ENCODE peak calls at places on chromosomes 13 and 19, in nine cellular contexts. P, X, W, K, F, Y, V, G and D are unnamed samples.

GRCh38 chr13:90518398-90518797 is 829.1 kb upstream of the MIR17HG start:
- DNase-seq in P (no peak), X (no peak), W (no peak), K (no peak), F (no peak), Y (no peak), V (no peak), G (no peak), D (no peak)

GRCh38 chr13:91659583-91660415 is 261.4 kb downstream of the GPC5 start:
- DNase-seq in P (no peak), X (no peak), W (no peak), K (no peak), F (no peak), Y (no peak), V (no peak), G (no peak), D (no peak)

GRCh38 chr13:53206455-53206854 is 177.8 kb downstream of the OLFM4 start:
- DNase-seq in P (no peak), X (peak), W (no peak), K (no peak), F (no peak), Y (no peak), V (peak), G (no peak), D (no peak)

GRCh38 chr13:91722267-91722884 is 324.0 kb downstream of the GPC5 start:
- DNase-seq in P (no peak), X (peak), W (no peak), K (no peak), F (no peak), Y (peak), V (no peak), G (no peak), D (no peak)

GRCh38 chr13:68291595-68291994 is 1061.5 kb upstream of the PCDH9 start:
- DNase-seq in P (no peak), X (no peak), W (no peak), K (no peak), F (no peak), Y (no peak), V (no peak), G (no peak), D (no peak)

GRCh38 chr19:55406091-55406868 is 1.3 kb downstream of the UBE2S start:
- DNase-seq in P (no peak), X (no peak), W (no peak), K (no peak), F (no peak), Y (no peak), V (no peak), G (no peak), D (no peak)

GRCh38 chr13:89113744-89114143 is 1442.6 kb downstream of the SLITRK5 start:
- DNase-seq in P (no peak), X (no peak), W (no peak), K (no peak), F (no peak), Y (no peak), V (no peak), G (no peak), D (no peak)

GRCh38 chr13:97367427-97367826 is 66.5 kb upstream of the RAP2A start:
- DNase-seq in P (no peak), X (no peak), W (no peak), K (no peak), F (no peak), Y (peak), V (peak), G (peak), D (peak)

GRCh38 chr13:41554626-41555386 is 97.5 kb downstream of the RGCC start:
- DNase-seq in P (peak), X (no peak), W (no peak), K (no peak), F (no peak), Y (no peak), V (no peak), G (no peak), D (no peak)

GRCh38 chr19:55437410-55437809 is 5.7 kb downstream of the SHISA7 start:
- DNase-seq in P (peak), X (peak), W (no peak), K (no peak), F (no peak), Y (peak), V (peak), G (peak), D (peak)

GRCh38 chr13:21338651-21339278 is 120.3 kb downstream of the ZDHHC20 start:
- DNase-seq in P (no peak), X (no peak), W (no peak), K (no peak), F (no peak), Y (no peak), V (no peak), G (no peak), D (peak)

GRCh38 chr13:110711778-110712070 is 1.8 kb upstream of the ING1 start:
- DNase-seq in P (no peak), X (peak), W (no peak), K (no peak), F (no peak), Y (peak), V (peak), G (no peak), D (no peak)

GRCh38 chr13:95033890-95034289 is 267.4 kb downstream of the ABCC4 start:
- DNase-seq in P (no peak), X (no peak), W (no peak), K (no peak), F (no peak), Y (no peak), V (no peak), G (no peak), D (no peak)

GRCh38 chr13:50576156-50576555 is 267.3 kb downstream of the DLEU7 start:
- DNase-seq in P (no peak), X (peak), W (no peak), K (no peak), F (no peak), Y (no peak), V (no peak), G (no peak), D (no peak)

GRCh38 chr13:97810152-97810551 is 143.3 kb upstream of the IPO5 start:
- DNase-seq in P (no peak), X (no peak), W (no peak), K (no peak), F (no peak), Y (peak), V (peak), G (no peak), D (no peak)

GRCh38 chr13:87942204-87942603 is 271.0 kb downstream of the SLITRK5 start:
- DNase-seq in P (no peak), X (no peak), W (no peak), K (no peak), F (no peak), Y (no peak), V (no peak), G (no peak), D (no peak)

GRCh38 chr13:111873676-111874178 is 193.2 kb upstream of the SOX1 start:
- DNase-seq in P (no peak), X (no peak), W (no peak), K (no peak), F (no peak), Y (no peak), V (no peak), G (no peak), D (no peak)

GRCh38 chr13:42119875-42120274 is 71.4 kb downstream of the DGKH start:
- DNase-seq in P (no peak), X (no peak), W (no peak), K (no peak), F (no peak), Y (no peak), V (no peak), G (no peak), D (no peak)

GRCh38 chr13:79485014-79485441 is 4.1 kb downstream of the NDFIP2 start:
- DNase-seq in P (peak), X (no peak), W (no peak), K (no peak), F (peak), Y (peak), V (peak), G (no peak), D (peak)